ENCODE peak calls at places on chromosomes 12 and 14, in six cellular contexts. One of them, this sample, is unnamed.

GRCh38 chr14:22884721-22885523 is 1.9 kb downstream of the REM2 start:
- DNase-seq in BJ: no peak
- DNase-seq in right lobe of liver: no peak
- DNase-seq in cardiac muscle cell: no peak
- DNase-seq in progenitor cell of endocrine pancreas: no peak
- DNase-seq in cardiac fibroblast: no peak
- DNase-seq in this sample: no peak

GRCh38 chr12:69898236-69898635 is 73.2 kb downstream of the MYRFL start:
- DNase-seq in cardiac fibroblast: peak
- DNase-seq in cardiac muscle cell: no peak
- DNase-seq in right lobe of liver: no peak
- DNase-seq in BJ: peak
- DNase-seq in progenitor cell of endocrine pancreas: no peak
- DNase-seq in this sample: no peak

GRCh38 chr12:43210437-43211197 is 341.4 kb downstream of the ADAMTS20 start:
- DNase-seq in cardiac muscle cell: no peak
- DNase-seq in BJ: no peak
- DNase-seq in cardiac fibroblast: peak
- DNase-seq in progenitor cell of endocrine pancreas: no peak
- DNase-seq in right lobe of liver: no peak
- DNase-seq in this sample: peak

GRCh38 chr14:76773188-76773885 is 12.1 kb downstream of the VASH1 start:
- DNase-seq in cardiac fibroblast: peak
- DNase-seq in right lobe of liver: peak
- DNase-seq in BJ: peak
- DNase-seq in progenitor cell of endocrine pancreas: no peak
- DNase-seq in cardiac muscle cell: no peak
- DNase-seq in this sample: peak

GRCh38 chr14:85566603-85567002 is 36.7 kb downstream of the FLRT2 start:
- DNase-seq in cardiac fibroblast: peak
- DNase-seq in BJ: peak
- DNase-seq in cardiac muscle cell: no peak
- DNase-seq in right lobe of liver: no peak
- DNase-seq in progenitor cell of endocrine pancreas: no peak
- DNase-seq in this sample: no peak

GRCh38 chr14:96424104-96424989 is 32.4 kb downstream of the AK7 start:
- DNase-seq in cardiac fibroblast: peak
- DNase-seq in right lobe of liver: peak
- DNase-seq in cardiac muscle cell: peak
- DNase-seq in progenitor cell of endocrine pancreas: no peak
- DNase-seq in BJ: peak
- DNase-seq in this sample: no peak

GRCh38 chr14:67815573-67816235 is 686 bp downstream of the ZFYVE26 start:
- DNase-seq in cardiac fibroblast: peak
- DNase-seq in right lobe of liver: no peak
- DNase-seq in progenitor cell of endocrine pancreas: no peak
- DNase-seq in BJ: peak
- DNase-seq in cardiac muscle cell: peak
- DNase-seq in this sample: no peak

GRCh38 chr14:54267172-54267571 is 129.6 kb upstream of the CDKN3 start:
- DNase-seq in progenitor cell of endocrine pancreas: no peak
- DNase-seq in right lobe of liver: no peak
- DNase-seq in cardiac fibroblast: no peak
- DNase-seq in cardiac muscle cell: no peak
- DNase-seq in BJ: no peak
- DNase-seq in this sample: no peak

GRCh38 chr14:73059326-73059725 is 992 bp downstream of the RBM25 start:
- DNase-seq in right lobe of liver: no peak
- DNase-seq in BJ: no peak
- DNase-seq in cardiac muscle cell: peak
- DNase-seq in progenitor cell of endocrine pancreas: no peak
- DNase-seq in cardiac fibroblast: peak
- DNase-seq in this sample: no peak

GRCh38 chr14:29805415-29806123 is 122.1 kb downstream of the PRKD1 start:
- DNase-seq in right lobe of liver: peak
- DNase-seq in BJ: peak
- DNase-seq in cardiac fibroblast: peak
- DNase-seq in progenitor cell of endocrine pancreas: no peak
- DNase-seq in cardiac muscle cell: no peak
- DNase-seq in this sample: peak

DNA sequence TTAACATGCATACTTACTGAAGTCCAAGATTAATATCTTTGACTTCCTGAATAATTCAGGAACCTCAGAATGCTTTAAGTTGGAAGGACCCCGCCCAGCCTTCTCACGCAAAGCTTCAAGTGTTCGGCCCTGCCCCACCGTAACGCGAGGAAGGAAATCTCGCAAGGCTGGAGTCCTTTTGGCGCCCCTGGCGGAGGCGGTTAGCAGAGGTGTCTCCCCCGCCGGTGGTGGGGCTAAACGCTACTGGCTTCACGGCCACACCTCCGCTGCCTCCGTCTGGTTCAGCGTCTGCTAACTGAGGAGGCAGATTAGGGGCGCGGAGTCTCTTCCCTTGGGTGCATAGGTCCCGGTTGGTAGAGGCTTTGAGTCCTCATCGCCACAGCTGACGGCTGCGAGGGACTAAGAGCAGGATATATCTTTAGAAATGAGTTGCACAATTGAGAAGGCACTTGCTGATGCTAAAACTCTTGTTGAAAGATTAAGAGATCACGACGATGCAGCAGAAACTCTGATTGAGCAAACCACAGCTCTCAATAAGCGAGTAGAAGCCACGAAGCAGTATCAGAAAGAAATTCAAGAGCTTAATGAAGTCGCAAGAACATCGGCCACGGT is 21.9 kb downstream of the SPATS2 start:
- DNase-seq in right lobe of liver: peak
- DNase-seq in progenitor cell of endocrine pancreas: no peak
- DNase-seq in BJ: no peak
- DNase-seq in cardiac fibroblast: no peak
- DNase-seq in cardiac muscle cell: peak
- DNase-seq in this sample: no peak
- TF ChIP-seq CTCF in right lobe of liver: no peak
- TF ChIP-seq CTCF in progenitor cell of endocrine pancreas: peak
- TF ChIP-seq CTCF in BJ: no peak
- TF ChIP-seq CTCF in cardiac fibroblast: no peak
- TF ChIP-seq CTCF in cardiac muscle cell: no peak
- TF ChIP-seq CTCF in this sample: no peak

DNA sequence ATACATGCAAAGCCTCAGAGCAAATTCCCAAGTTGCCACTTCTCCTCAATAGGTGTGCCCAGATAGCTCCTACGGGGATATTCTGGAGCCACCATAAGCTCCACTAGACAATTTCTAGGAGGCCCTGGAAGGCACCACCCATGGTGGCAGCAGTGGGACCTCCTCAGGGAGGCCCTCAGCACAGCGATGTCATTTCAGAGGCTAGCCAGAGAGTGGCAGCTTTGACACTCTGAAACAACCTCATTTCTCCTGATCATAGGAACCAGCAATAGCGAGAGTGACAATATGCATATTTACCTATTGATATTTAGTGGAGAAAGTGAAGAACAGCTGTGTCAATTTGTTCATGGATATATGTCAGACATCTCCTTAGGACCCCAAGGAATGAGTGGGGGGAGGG is 612.3 kb downstream of the SOX5 start:
- DNase-seq in BJ: no peak
- DNase-seq in right lobe of liver: no peak
- DNase-seq in progenitor cell of endocrine pancreas: no peak
- DNase-seq in cardiac muscle cell: no peak
- DNase-seq in cardiac fibroblast: no peak
- DNase-seq in this sample: no peak
- TF ChIP-seq CTCF in BJ: no peak
- TF ChIP-seq CTCF in right lobe of liver: no peak
- TF ChIP-seq CTCF in progenitor cell of endocrine pancreas: no peak
- TF ChIP-seq CTCF in cardiac muscle cell: no peak
- TF ChIP-seq CTCF in cardiac fibroblast: no peak
- TF ChIP-seq CTCF in this sample: no peak

DNA sequence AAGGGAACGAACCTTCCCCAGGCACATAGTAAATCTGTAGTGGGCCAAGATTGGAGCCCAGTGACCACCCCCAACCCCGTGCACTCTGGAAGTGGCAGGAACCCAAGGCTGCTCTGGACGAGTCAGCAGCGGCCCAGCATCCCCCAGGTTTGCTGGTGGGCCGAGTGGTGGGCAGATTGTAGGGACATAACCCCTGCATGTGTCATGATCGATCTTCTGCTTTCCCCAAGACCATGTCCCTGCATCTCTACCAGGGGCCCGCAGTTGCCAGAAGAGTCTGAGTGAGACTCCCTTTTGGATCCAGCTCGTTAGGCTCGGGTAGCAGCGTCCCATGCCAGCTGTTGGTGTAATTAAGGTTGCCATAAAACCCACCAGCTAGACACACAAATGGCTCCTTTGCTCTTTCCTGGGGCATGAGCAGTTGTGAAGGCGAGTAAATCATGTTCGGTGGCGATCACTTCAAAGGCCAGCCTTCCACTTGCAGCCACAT is 63.6 kb downstream of the BEGAIN start:
- DNase-seq in BJ: no peak
- DNase-seq in cardiac muscle cell: no peak
- DNase-seq in right lobe of liver: no peak
- DNase-seq in progenitor cell of endocrine pancreas: no peak
- DNase-seq in cardiac fibroblast: no peak
- DNase-seq in this sample: no peak
- TF ChIP-seq CTCF in BJ: no peak
- TF ChIP-seq CTCF in cardiac muscle cell: no peak
- TF ChIP-seq CTCF in right lobe of liver: no peak
- TF ChIP-seq CTCF in progenitor cell of endocrine pancreas: no peak
- TF ChIP-seq CTCF in cardiac fibroblast: no peak
- TF ChIP-seq CTCF in this sample: no peak

GRCh38 chr14:21059842-21060589 is 2.4 kb downstream of the RNASE8 start:
- DNase-seq in cardiac muscle cell: no peak
- DNase-seq in right lobe of liver: no peak
- DNase-seq in BJ: no peak
- DNase-seq in progenitor cell of endocrine pancreas: no peak
- DNase-seq in cardiac fibroblast: no peak
- DNase-seq in this sample: no peak

GRCh38 chr14:21056520-21057163 is 980 bp upstream of the RNASE8 start:
- DNase-seq in cardiac fibroblast: peak
- DNase-seq in cardiac muscle cell: no peak
- DNase-seq in right lobe of liver: peak
- DNase-seq in BJ: no peak
- DNase-seq in progenitor cell of endocrine pancreas: no peak
- DNase-seq in this sample: no peak

GRCh38 chr14:21055473-21056117 is 2.0 kb upstream of the RNASE8 start:
- DNase-seq in progenitor cell of endocrine pancreas: no peak
- DNase-seq in cardiac fibroblast: no peak
- DNase-seq in right lobe of liver: peak
- DNase-seq in BJ: no peak
- DNase-seq in cardiac muscle cell: no peak
- DNase-seq in this sample: no peak

GRCh38 chr14:21058903-21059302 is 1.3 kb downstream of the RNASE8 start:
- DNase-seq in cardiac muscle cell: no peak
- DNase-seq in right lobe of liver: no peak
- DNase-seq in BJ: no peak
- DNase-seq in cardiac fibroblast: no peak
- DNase-seq in progenitor cell of endocrine pancreas: no peak
- DNase-seq in this sample: no peak

GRCh38 chr14:21057803-21058675 is at the start of gene RNASE8:
- DNase-seq in cardiac muscle cell: no peak
- DNase-seq in BJ: no peak
- DNase-seq in cardiac fibroblast: no peak
- DNase-seq in right lobe of liver: peak
- DNase-seq in progenitor cell of endocrine pancreas: no peak
- DNase-seq in this sample: no peak
- TF ChIP-seq CTCF in cardiac muscle cell: no peak
- TF ChIP-seq CTCF in BJ: peak
- TF ChIP-seq CTCF in cardiac fibroblast: no peak
- TF ChIP-seq CTCF in right lobe of liver: peak
- TF ChIP-seq CTCF in progenitor cell of endocrine pancreas: no peak
- TF ChIP-seq CTCF in this sample: no peak